ENCODE peak calls at places on chromosomes 2 and 18, in ten cellular contexts. A is foreskin keratinocyte, P is non-pigmented ciliary epithelial cell, B is GM18507, J is ureter, M is transverse colon, F is NCI-H774, V is pancreas, T is uterus, W is left lobe of liver. S is an unnamed sample.
A peak's percentile ranks its signal among the peaks of the same experiment; 100 is the strongest.

GRCh38 chr2:50746526-50746925 is 285.4 kb downstream of the NRXN1 start:
- DNase-seq in M (no peak), A (peak; percentile 2), J (no peak), T (no peak), W (peak; percentile 44), B (no peak), F (no peak), P (no peak), V (no peak), S (no peak)

GRCh38 chr18:2932247-2933181 is 80.4 kb downstream of the LPIN2 start:
- DNase-seq in P (no peak), B (no peak), V (no peak), F (peak; percentile 38), J (no peak), W (no peak), M (no peak), A (no peak), T (no peak), S (no peak)

GRCh38 chr2:120937736-120938131 is 202.1 kb downstream of the GLI2 start:
- DNase-seq in B (no peak), A (no peak), V (no peak), F (no peak), J (no peak), W (no peak), P (no peak), T (peak; percentile 63), M (no peak), S (no peak)

GRCh38 chr2:159402790-159403189 is 116.3 kb upstream of the WDSUB1 start:
- DNase-seq in V (no peak), P (no peak), B (no peak), T (no peak), W (no peak), M (no peak), J (no peak), A (no peak), F (no peak), S (no peak)

GRCh38 chr2:218323526-218324472 is 31.5 kb upstream of the TMBIM1 start:
- DNase-seq in V (peak; percentile 68), B (no peak), W (peak; percentile 81), A (no peak), T (peak; percentile 48), F (no peak), J (peak; percentile 60), P (no peak), M (peak; percentile 30), S (peak; percentile 65)

GRCh38 chr2:204545861-204546773 is 842 bp downstream of the PARD3B start:
- DNase-seq in T (no peak), M (peak; percentile 59), P (no peak), V (peak; percentile 78), F (peak; percentile 25), B (no peak), J (no peak), A (no peak), W (no peak), S (peak; percentile 36)

GRCh38 chr2:181658444-181658843 is 1.5 kb upstream of the CERKL start:
- DNase-seq in J (no peak), T (no peak), A (no peak), P (no peak), F (peak; percentile 81), W (no peak), V (no peak), B (no peak), M (no peak), S (no peak)

GRCh38 chr18:37534627-37535026 is 31.0 kb downstream of the CELF4 start:
- DNase-seq in W (no peak), F (no peak), A (no peak), J (no peak), M (no peak), T (no peak), V (no peak), P (no peak), B (no peak), S (no peak)

GRCh38 chr2:151638188-151638933 is 95.9 kb downstream of the NEB start:
- DNase-seq in M (peak; percentile 13), J (no peak), A (no peak), T (no peak), W (peak; percentile 61), F (peak; percentile 26), V (no peak), B (peak; percentile 15), P (no peak), S (no peak)

GRCh38 chr2:120109186-120110061 is 96.5 kb downstream of the EPB41L5 start:
- DNase-seq in B (no peak), A (peak; percentile 25), T (no peak), F (no peak), M (no peak), V (no peak), W (no peak), P (no peak), J (no peak), S (no peak)

GRCh38 chr18:13137041-13137938 is 81.3 kb upstream of the LDLRAD4 start:
- DNase-seq in P (no peak), V (no peak), T (no peak), J (no peak), M (peak; percentile 45), W (peak; percentile 58), F (peak; percentile 15), B (peak; percentile 29), A (no peak), S (no peak)

GRCh38 chr2:45963816-45964215 is 312.3 kb downstream of the PRKCE start:
- DNase-seq in T (no peak), J (peak; percentile 22), W (peak; percentile 18), B (no peak), P (no peak), M (no peak), V (no peak), A (peak; percentile 64), F (no peak), S (no peak)

GRCh38 chr2:40093036-40093673 is 314.1 kb upstream of the THUMPD2 start:
- DNase-seq in P (no peak), W (no peak), T (no peak), B (no peak), M (no peak), A (no peak), V (no peak), J (no peak), F (no peak), S (no peak)

GRCh38 chr2:29749041-29749440 is 172.3 kb downstream of the ALK start:
- DNase-seq in M (no peak), W (no peak), T (no peak), A (no peak), B (no peak), V (no peak), F (no peak), J (no peak), P (no peak), S (peak; percentile 33)

GRCh38 chr2:10522726-10523405 is 74.7 kb upstream of the ODC1 start:
- DNase-seq in V (no peak), A (no peak), F (no peak), B (no peak), P (no peak), T (no peak), W (no peak), M (no peak), J (no peak), S (no peak)

GRCh38 chr18:74499633-74500032 is 3.5 kb downstream of the CNDP2 start:
- DNase-seq in J (peak; percentile 88), B (peak; percentile 60), M (peak; percentile 84), W (peak; percentile 90), F (no peak), V (peak; percentile 81), P (no peak), T (peak; percentile 60), A (no peak), S (peak; percentile 82)

GRCh38 chr2:198901894-198902293 is 555.8 kb downstream of the SATB2 start:
- DNase-seq in B (no peak), A (no peak), J (no peak), P (no peak), M (no peak), W (no peak), T (no peak), F (no peak), V (no peak), S (no peak)

GRCh38 chr2:72156872-72157271 is 9.2 kb upstream of the CYP26B1 start:
- DNase-seq in V (no peak), J (no peak), T (no peak), W (no peak), M (no peak), B (no peak), A (no peak), F (no peak), P (no peak), S (peak; percentile 10)

GRCh38 chr2:86307431-86307830 is 30.0 kb downstream of the REEP1 start:
- DNase-seq in V (no peak), A (no peak), M (no peak), B (no peak), J (no peak), F (no peak), T (no peak), W (no peak), P (no peak), S (no peak)

GRCh38 chr18:59959079-59959478 is 59.3 kb downstream of the PMAIP1 start:
- DNase-seq in V (no peak), T (no peak), A (peak; percentile 29), W (no peak), J (no peak), P (no peak), F (no peak), M (no peak), B (no peak), S (no peak)

GRCh38 chr2:235689427-235689853 is 195.6 kb downstream of the AGAP1 start:
- DNase-seq in P (no peak), F (no peak), M (no peak), T (no peak), V (peak; percentile 38), W (no peak), B (no peak), J (no peak), A (no peak), S (no peak)